ENCODE peak calls at places on chromosomes 11 and 22, in nine cellular contexts. D is neuronal stem cell; N is tibial artery; F is CD8-positive, alpha-beta T cell; M is CD8-positive, alpha-beta memory T cell; C is transverse colon; S is left ventricle myocardium inferior; J is mucosa of descending colon; Q is lower lobe of right lung. V is an unnamed sample. For H3K4me1, the result is how much of the 10 kb centered on the place peaks cover.

GRCh38 chr22:24207264-24208011 is 26.2 kb downstream of the SUSD2 start:
- DNase-seq in N (no peak), D (no peak), F (no peak), Q (no peak), M (no peak), J (no peak), S (no peak), C (no peak), V (no peak)

GRCh38 chr22:26517429-26517828 is 5.2 kb upstream of the TFIP11 start:
- DNase-seq in J (no peak), F (no peak), Q (no peak), M (no peak), S (no peak), D (no peak), C (no peak), N (no peak), V (no peak)

GRCh38 chr11:77212314-77213007 is 84.4 kb downstream of the MYO7A start:
- DNase-seq in F (no peak), N (no peak), M (no peak), Q (no peak), D (no peak), J (no peak), C (no peak), S (no peak), V (no peak)

GRCh38 chr11:65204646-65205601 is 23.2 kb downstream of the CAPN1 start:
- DNase-seq in F (peak), Q (no peak), N (peak), J (no peak), S (no peak), M (peak), C (no peak), D (peak), V (peak)

GRCh38 chr11:70682056-70682455 is 283.7 kb downstream of the CTTN start:
- DNase-seq in J (no peak), S (no peak), N (no peak), C (no peak), F (no peak), D (no peak), Q (peak), M (no peak), V (no peak)

GRCh38 chr11:92511522-92512203 is 287.0 kb downstream of the FAT3 start:
- DNase-seq in J (no peak), Q (no peak), N (no peak), F (no peak), S (no peak), D (no peak), C (no peak), M (no peak), V (no peak)

GRCh38 chr11:35525501-35526175 is at the start of gene PAMR1:
- DNase-seq in Q (peak), N (peak), S (peak), C (peak), F (no peak), D (peak), M (no peak), J (peak), V (peak)

GRCh38 chr11:130234315-130234714 is 74.7 kb downstream of the ST14 start:
- DNase-seq in D (no peak), N (no peak), Q (no peak), S (no peak), F (no peak), C (no peak), M (no peak), J (no peak), V (no peak)

GRCh38 chr11:61162092-61162935 is 1.1 kb upstream of the VPS37C start:
- DNase-seq in Q (no peak), N (no peak), C (peak), M (peak), S (no peak), J (no peak), D (no peak), F (no peak), V (no peak)

GRCh38 chr11:34425863-34426262 is 12.9 kb upstream of the CAT start:
- DNase-seq in C (no peak), S (no peak), Q (no peak), M (no peak), D (no peak), F (no peak), N (no peak), J (no peak), V (no peak)

GRCh38 chr22:24791362-24791761 is 14.6 kb upstream of the SGSM1 start:
- DNase-seq in D (no peak), Q (no peak), S (no peak), J (no peak), F (no peak), M (no peak), N (no peak), C (no peak), V (no peak)

GRCh38 chr11:126862664-126863247 is 137.8 kb downstream of the KIRREL3 start:
- DNase-seq in J (no peak), M (no peak), F (no peak), Q (no peak), D (no peak), C (no peak), S (no peak), N (no peak), V (no peak)

GRCh38 chr22:50604623-50605348 is 4.2 kb downstream of the MAPK8IP2 start:
- DNase-seq in S (no peak), D (no peak), M (no peak), N (no peak), F (no peak), C (no peak), Q (no peak), J (peak), V (no peak)

GRCh38 chr11:92286718-92287117 is 62.1 kb downstream of the FAT3 start:
- DNase-seq in M (no peak), C (no peak), J (no peak), N (no peak), Q (no peak), F (no peak), D (no peak), S (no peak), V (no peak)

GRCh38 chr11:76834151-76834550 is 26.6 kb upstream of the ACER3 start:
- DNase-seq in M (no peak), J (no peak), D (no peak), S (no peak), Q (no peak), F (no peak), N (no peak), C (no peak), V (no peak)

GRCh38 chr11:37512156-37512780 is 914.2 kb upstream of the RAG2 start:
- DNase-seq in D (no peak), M (no peak), C (no peak), N (no peak), F (no peak), S (no peak), Q (no peak), J (no peak), V (no peak)

GRCh38 chr11:123178166-123178565 is 16.9 kb downstream of the CLMP start:
- DNase-seq in D (no peak), M (no peak), S (no peak), N (no peak), J (no peak), C (no peak), F (no peak), Q (no peak), V (no peak)
- H3K4me1 ChIP-seq in D (under half), M (under half), S (under half), N (under half), J (under half), C (under half), F (under half), Q (under half), V (under half)

GRCh38 chr11:1336836-1337646 is 27.6 kb upstream of the TOLLIP start:
- DNase-seq in S (peak), M (peak), C (peak), F (peak), N (peak), Q (peak), J (peak), D (no peak), V (peak)
- H3K4me3 ChIP-seq in S (peak), M (no peak), C (peak), F (peak), N (peak), Q (peak), J (no peak), D (no peak), V (peak)

GRCh38 chr11:12161137-12161536 is 50.7 kb downstream of the MICAL2 start:
- DNase-seq in F (no peak), D (no peak), S (no peak), J (no peak), Q (no peak), N (peak), C (no peak), M (no peak), V (no peak)
- H3K4me1 ChIP-seq in F (under half), D (under half), S (half or more), J (half or more), Q (half or more), N (under half), C (half or more), M (under half), V (under half)

GRCh38 chr11:73288197-73288872 is 16.2 kb downstream of the P2RY6 start:
- DNase-seq in Q (no peak), J (no peak), D (no peak), M (no peak), S (no peak), C (no peak), N (no peak), F (no peak), V (no peak)

GRCh38 chr11:73287400-73288101 is 15.4 kb downstream of the P2RY6 start:
- DNase-seq in J (no peak), C (no peak), M (no peak), F (no peak), D (no peak), S (no peak), Q (no peak), N (no peak), V (no peak)

GRCh38 chr11:73290536-73290935 is 17.5 kb upstream of the ARHGEF17 start:
- DNase-seq in S (no peak), M (no peak), C (no peak), N (no peak), Q (no peak), J (no peak), F (no peak), D (no peak), V (no peak)

GRCh38 chr11:73291196-73291595 is 16.9 kb upstream of the ARHGEF17 start:
- DNase-seq in Q (no peak), N (no peak), J (no peak), M (no peak), S (no peak), F (no peak), D (no peak), C (no peak), V (no peak)

DNA sequence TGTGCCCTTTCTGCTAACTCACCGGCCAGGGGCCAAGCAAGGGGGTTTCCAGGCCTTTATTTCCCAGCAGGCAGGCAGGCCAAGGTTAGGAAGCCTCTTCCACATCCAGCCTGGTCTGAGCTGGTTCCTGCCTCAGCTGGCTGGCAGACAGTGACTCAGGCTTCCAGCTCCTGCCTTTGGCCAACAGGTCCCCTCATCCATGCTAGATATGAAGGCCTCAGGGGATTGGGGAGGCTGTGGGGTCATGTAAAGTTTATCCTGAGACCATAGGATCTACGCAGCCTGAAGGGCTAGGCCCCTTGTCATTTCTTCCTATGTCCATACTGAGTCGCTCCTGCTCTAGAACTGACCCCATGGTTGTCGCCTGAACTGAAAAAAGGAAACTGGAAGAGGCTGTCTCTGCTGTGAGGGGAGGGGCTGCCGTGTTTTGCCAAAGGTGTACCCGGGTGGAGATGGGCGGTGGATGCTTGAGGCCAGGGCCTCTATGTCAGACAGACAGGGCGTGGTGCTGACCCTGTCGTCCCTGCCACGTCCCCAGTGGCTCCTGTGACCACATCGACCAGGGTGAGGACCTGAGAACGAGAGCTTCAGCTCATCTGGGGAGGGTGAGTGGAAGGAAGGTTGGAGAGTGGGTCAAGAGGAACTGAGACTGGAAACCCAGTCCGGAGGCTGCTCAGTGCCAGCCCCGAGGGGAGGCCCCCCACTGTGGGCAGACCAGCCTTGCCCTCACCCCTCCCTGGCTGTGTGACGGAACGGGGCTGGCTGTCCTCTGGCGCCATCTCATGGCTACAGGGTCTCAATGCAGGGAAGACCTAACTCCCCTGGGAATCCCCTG is 17.0 kb downstream of the P2RY6 start:
- DNase-seq in J (peak), N (peak), S (peak), C (peak), F (peak), M (peak), D (peak), Q (peak), V (peak)
- H3K4me3 ChIP-seq in J (no peak), N (peak), S (peak), C (peak), F (no peak), M (peak), D (peak), Q (peak), V (peak)

DNA sequence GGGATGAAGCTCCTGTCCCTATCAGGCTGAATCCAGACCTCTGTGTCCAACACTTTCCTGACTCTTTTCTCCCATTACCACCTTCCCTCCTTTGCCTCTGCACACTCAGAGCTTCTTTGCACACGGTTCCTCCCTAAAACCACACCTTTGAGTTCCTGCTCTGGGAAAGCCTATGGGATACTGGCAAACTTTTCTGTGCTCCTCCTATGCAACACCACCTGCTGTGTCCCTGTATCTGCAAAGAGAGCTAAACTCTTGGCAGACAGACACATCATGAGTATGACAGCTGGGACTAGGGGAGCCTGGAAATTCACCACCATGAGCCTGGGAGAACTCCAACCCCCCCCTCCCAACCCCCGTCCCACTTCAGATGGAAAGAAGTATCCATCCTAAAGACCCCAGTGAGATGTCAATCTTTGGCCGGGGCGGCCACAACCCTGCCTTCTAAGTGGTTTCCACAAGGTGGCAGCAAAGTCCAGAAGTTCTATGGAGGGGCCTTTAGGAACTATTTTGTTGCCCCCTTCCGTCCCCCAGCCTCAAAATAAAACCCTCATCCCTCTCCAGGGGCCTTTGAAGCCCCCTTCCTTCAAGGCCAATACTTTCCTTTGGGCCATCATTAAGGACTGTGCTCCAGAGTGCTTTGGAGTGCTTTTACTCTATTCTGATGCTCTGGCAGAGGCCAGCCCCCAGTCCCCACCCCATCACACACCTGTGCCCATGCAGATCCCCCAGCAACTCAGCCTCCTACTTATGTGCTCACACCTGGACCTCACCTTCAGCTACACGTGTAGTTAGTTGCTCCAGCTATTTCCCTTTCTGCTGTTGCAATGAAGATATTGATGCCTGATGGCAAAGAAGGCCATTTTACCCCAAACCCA is 19.4 kb downstream of the HTR3A start:
- DNase-seq in J (peak), N (no peak), F (peak), Q (no peak), S (no peak), C (no peak), D (peak), M (peak), V (no peak)
- H3K4me1 ChIP-seq in J (under half), N (under half), F (under half), Q (under half), S (under half), C (under half), D (under half), M (under half), V (under half)

GRCh38 chr22:49370841-49371301 is 456.8 kb downstream of the BRD1 start:
- DNase-seq in S (no peak), D (no peak), F (peak), Q (peak), M (no peak), C (no peak), N (peak), J (peak), V (no peak)
- H3K4me3 ChIP-seq in S (no peak), D (no peak), F (no peak), Q (no peak), M (no peak), C (no peak), N (no peak), J (no peak), V (no peak)

GRCh38 chr22:45969414-45969799 is 7.6 kb downstream of the WNT7B start:
- DNase-seq in S (no peak), C (no peak), Q (no peak), F (no peak), D (no peak), J (no peak), M (no peak), N (no peak), V (no peak)

GRCh38 chr22:45971389-45972028 is 5.5 kb downstream of the WNT7B start:
- DNase-seq in D (no peak), M (no peak), C (no peak), Q (no peak), N (no peak), S (no peak), F (no peak), J (no peak), V (no peak)

GRCh38 chr22:45970709-45971388 is 6.1 kb downstream of the WNT7B start:
- DNase-seq in C (no peak), D (no peak), Q (no peak), N (no peak), S (no peak), F (no peak), J (no peak), M (no peak), V (no peak)

GRCh38 chr22:45968751-45969413 is 8.1 kb downstream of the WNT7B start:
- DNase-seq in N (no peak), D (no peak), S (no peak), C (no peak), F (no peak), M (no peak), J (no peak), Q (no peak), V (no peak)

GRCh38 chr22:45969801-45970464 is 7.0 kb downstream of the WNT7B start:
- DNase-seq in M (no peak), J (no peak), F (no peak), S (no peak), N (no peak), C (no peak), D (no peak), Q (no peak), V (no peak)
- H3K4me1 ChIP-seq in M (under half), J (under half), F (under half), S (under half), N (under half), C (under half), D (under half), Q (under half), V (under half)

DNA sequence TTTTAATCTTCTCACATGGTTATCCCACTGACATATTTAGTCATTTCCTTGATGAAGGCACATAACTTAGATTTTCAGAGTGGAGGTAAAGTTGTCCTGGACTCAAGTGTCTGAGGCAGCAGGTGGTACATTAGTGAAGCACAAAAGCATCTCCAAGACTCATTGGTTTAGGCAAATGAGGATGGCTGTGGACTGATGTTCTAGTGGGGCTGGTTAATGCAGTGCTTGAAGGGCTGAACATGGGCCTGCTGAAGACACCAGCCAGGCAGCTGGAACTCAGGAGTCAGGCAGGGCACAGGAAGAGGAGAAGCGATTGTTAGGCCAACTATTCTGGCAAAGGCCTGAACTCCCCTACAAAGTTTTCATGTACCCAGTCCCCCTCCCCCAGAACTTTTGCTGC is 76.3 kb upstream of the SESN3 start:
- DNase-seq in C (no peak), Q (no peak), N (no peak), J (no peak), S (no peak), F (no peak), M (no peak), D (no peak), V (no peak)
- H3K4me3 ChIP-seq in C (no peak), Q (no peak), N (no peak), J (no peak), S (no peak), F (no peak), M (no peak), D (no peak), V (no peak)

V was measured in psoas muscle.